ENCODE peak calls at places on chromosomes 16 and 17, in six cellular contexts. One of them, this sample, is unnamed.

GRCh38 chr17:19346351-19347255 is 15.9 kb downstream of the B9D1 start:
- DNase-seq in HEK293T: no peak
- DNase-seq in T-helper 9 cell: no peak
- DNase-seq in activated CD4-positive, CD25-positive, alpha-beta regulatory T cell: no peak
- DNase-seq in fibroblast of lung: peak; percentile 67
- DNase-seq in astrocyte of the spinal cord: peak; percentile 81
- DNase-seq in this sample: no peak

GRCh38 chr16:84827131-84827574 is 7.4 kb downstream of the CRISPLD2 start:
- DNase-seq in HEK293T: no peak
- DNase-seq in fibroblast of lung: peak; percentile 60
- DNase-seq in activated CD4-positive, CD25-positive, alpha-beta regulatory T cell: no peak
- DNase-seq in T-helper 9 cell: no peak
- DNase-seq in astrocyte of the spinal cord: no peak
- DNase-seq in this sample: peak; percentile 67

GRCh38 chr17:64081802-64082799 is 47.8 kb downstream of the ERN1 start:
- DNase-seq in fibroblast of lung: peak; percentile 86
- DNase-seq in astrocyte of the spinal cord: peak; percentile 62
- DNase-seq in HEK293T: peak; percentile 46
- DNase-seq in T-helper 9 cell: peak; percentile 36
- DNase-seq in activated CD4-positive, CD25-positive, alpha-beta regulatory T cell: no peak
- DNase-seq in this sample: no peak

GRCh38 chr16:49089533-49089932 is 192.1 kb downstream of the CBLN1 start:
- DNase-seq in T-helper 9 cell: no peak
- DNase-seq in HEK293T: no peak
- DNase-seq in fibroblast of lung: no peak
- DNase-seq in activated CD4-positive, CD25-positive, alpha-beta regulatory T cell: no peak
- DNase-seq in astrocyte of the spinal cord: no peak
- DNase-seq in this sample: no peak

GRCh38 chr16:78184554-78185183 is 85.2 kb downstream of the WWOX start:
- DNase-seq in fibroblast of lung: peak; percentile 89
- DNase-seq in astrocyte of the spinal cord: peak; percentile 71
- DNase-seq in HEK293T: peak; percentile 51
- DNase-seq in T-helper 9 cell: no peak
- DNase-seq in activated CD4-positive, CD25-positive, alpha-beta regulatory T cell: no peak
- DNase-seq in this sample: no peak

GRCh38 chr17:75981019-75981615 is 2.1 kb downstream of the TEN1 start:
- DNase-seq in fibroblast of lung: no peak
- DNase-seq in HEK293T: no peak
- DNase-seq in astrocyte of the spinal cord: no peak
- DNase-seq in activated CD4-positive, CD25-positive, alpha-beta regulatory T cell: no peak
- DNase-seq in T-helper 9 cell: no peak
- DNase-seq in this sample: no peak

GRCh38 chr17:68461589-68461988 is 4.3 kb upstream of the WIPI1 start:
- DNase-seq in T-helper 9 cell: no peak
- DNase-seq in activated CD4-positive, CD25-positive, alpha-beta regulatory T cell: no peak
- DNase-seq in astrocyte of the spinal cord: no peak
- DNase-seq in HEK293T: no peak
- DNase-seq in fibroblast of lung: no peak
- DNase-seq in this sample: no peak

GRCh38 chr16:59164461-59164860 is 430.3 kb upstream of the GOT2 start:
- DNase-seq in activated CD4-positive, CD25-positive, alpha-beta regulatory T cell: no peak
- DNase-seq in fibroblast of lung: no peak
- DNase-seq in HEK293T: no peak
- DNase-seq in T-helper 9 cell: no peak
- DNase-seq in astrocyte of the spinal cord: no peak
- DNase-seq in this sample: no peak

GRCh38 chr17:77423589-77424451 is 283.1 kb downstream of the SEC14L1 start:
- DNase-seq in HEK293T: no peak
- DNase-seq in fibroblast of lung: peak; percentile 99
- DNase-seq in activated CD4-positive, CD25-positive, alpha-beta regulatory T cell: no peak
- DNase-seq in astrocyte of the spinal cord: peak; percentile 95
- DNase-seq in T-helper 9 cell: no peak
- DNase-seq in this sample: no peak

GRCh38 chr17:72822358-72823023 is 270.0 kb downstream of the SLC39A11 start:
- DNase-seq in fibroblast of lung: no peak
- DNase-seq in astrocyte of the spinal cord: no peak
- DNase-seq in HEK293T: no peak
- DNase-seq in activated CD4-positive, CD25-positive, alpha-beta regulatory T cell: no peak
- DNase-seq in T-helper 9 cell: no peak
- DNase-seq in this sample: no peak

GRCh38 chr16:1152651-1153259 is at the start of gene CACNA1H:
- DNase-seq in T-helper 9 cell: peak; percentile 57
- DNase-seq in activated CD4-positive, CD25-positive, alpha-beta regulatory T cell: peak; percentile 31
- DNase-seq in astrocyte of the spinal cord: no peak
- DNase-seq in fibroblast of lung: no peak
- DNase-seq in HEK293T: peak; percentile 88
- DNase-seq in this sample: peak; percentile 78

GRCh38 chr16:19846421-19846820 is 38.2 kb downstream of the GPRC5B start:
- DNase-seq in astrocyte of the spinal cord: no peak
- DNase-seq in fibroblast of lung: no peak
- DNase-seq in activated CD4-positive, CD25-positive, alpha-beta regulatory T cell: no peak
- DNase-seq in HEK293T: no peak
- DNase-seq in T-helper 9 cell: no peak
- DNase-seq in this sample: no peak